ENCODE peak calls at places on chromosomes 2 and 18, in seven cellular contexts. F is anterior cingulate cortex; A is NCI-H1105 treated with DMSO at 0.1 percent for 48 hours; W is activated CD8-positive, alpha-beta memory T cell treated with anti-CD3 and anti-CD28 coated beads, Interleukin-2, amount 50 U/mL, for 4 hours; V is HCEC 1CT; K is fibroblast of lung; Z is SJSA1. N is an unnamed sample.

GRCh38 chr2:86048888-86049287 is 56.8 kb downstream of the POLR1A start:
- DNase-seq in F (no peak), A (no peak), W (no peak), V (no peak), K (peak), Z (no peak), N (no peak)

GRCh38 chr2:30122362-30122761 is 24.4 kb upstream of the YPEL5 start:
- DNase-seq in F (no peak), A (no peak), W (no peak), V (no peak), K (no peak), Z (no peak), N (no peak)

GRCh38 chr2:158002079-158002478 is 99.6 kb upstream of the UPP2 start:
- DNase-seq in F (no peak), A (no peak), W (no peak), V (no peak), K (no peak), Z (no peak), N (no peak)

GRCh38 chr18:45221363-45221762 is 393.9 kb upstream of the SLC14A2 start:
- DNase-seq in F (no peak), A (no peak), W (no peak), V (no peak), K (peak), Z (peak), N (no peak)

GRCh38 chr2:67641709-67642397 is 244.7 kb downstream of the ETAA1 start:
- DNase-seq in F (no peak), A (peak), W (no peak), V (no peak), K (peak), Z (no peak), N (no peak)

GRCh38 chr2:224841910-224842309 is 125.7 kb upstream of the CCDC195 start:
- DNase-seq in F (no peak), A (no peak), W (no peak), V (no peak), K (peak), Z (no peak), N (no peak)

GRCh38 chr2:50401772-50402653 is 629.9 kb downstream of the NRXN1 start:
- DNase-seq in F (peak), A (peak), W (no peak), V (peak), K (peak), Z (peak), N (peak)

GRCh38 chr2:64818650-64819032 is 164.9 kb upstream of the SERTAD2 start:
- DNase-seq in F (no peak), A (no peak), W (no peak), V (no peak), K (no peak), Z (no peak), N (no peak)

GRCh38 chr2:198657520-198658121 is 800.1 kb downstream of the SATB2 start:
- DNase-seq in F (no peak), A (peak), W (no peak), V (peak), K (peak), Z (no peak), N (no peak)

GRCh38 chr18:9328776-9329175 is 5.8 kb upstream of the TWSG1 start:
- DNase-seq in F (no peak), A (no peak), W (no peak), V (peak), K (no peak), Z (no peak), N (no peak)

GRCh38 chr2:86453838-86454237 is 12.7 kb downstream of the KDM3A start:
- DNase-seq in F (no peak), A (peak), W (no peak), V (no peak), K (peak), Z (no peak), N (no peak)

GRCh38 chr2:73856214-73856613 is 27.5 kb downstream of the STAMBP start:
- DNase-seq in F (no peak), A (no peak), W (no peak), V (peak), K (peak), Z (no peak), N (no peak)

GRCh38 chr2:38073211-38074005 is 2.5 kb downstream of the CYP1B1 start:
- DNase-seq in F (no peak), A (no peak), W (no peak), V (no peak), K (peak), Z (no peak), N (no peak)

GRCh38 chr2:187422277-187422676 is 25.8 kb downstream of the CALCRL start:
- DNase-seq in F (no peak), A (no peak), W (no peak), V (no peak), K (no peak), Z (no peak), N (no peak)

GRCh38 chr18:43322133-43322532 is 44.8 kb upstream of the SYT4 start:
- DNase-seq in F (no peak), A (no peak), W (no peak), V (no peak), K (no peak), Z (no peak), N (no peak)

GRCh38 chr18:79528846-79529245 is 133.1 kb downstream of the NFATC1 start:
- DNase-seq in F (peak), A (peak), W (peak), V (peak), K (peak), Z (peak), N (peak)

GRCh38 chr2:181036848-181037603 is 56.6 kb downstream of the UBE2E3 start:
- DNase-seq in F (no peak), A (no peak), W (no peak), V (peak), K (peak), Z (peak), N (no peak)

GRCh38 chr18:54359233-54359632 is 1.5 kb downstream of the C18orf54 start:
- DNase-seq in F (no peak), A (no peak), W (no peak), V (no peak), K (peak), Z (peak), N (no peak)

GRCh38 chr2:105576440-105577241 is 168.1 kb upstream of the NCK2 start:
- DNase-seq in F (no peak), A (peak), W (no peak), V (peak), K (peak), Z (peak), N (peak)

GRCh38 chr18:70418551-70419311 is 129.9 kb downstream of the SOCS6 start:
- DNase-seq in F (no peak), A (no peak), W (no peak), V (no peak), K (peak), Z (no peak), N (no peak)

GRCh38 chr2:216830346-216830745 is 29.5 kb downstream of the TNP1 start:
- DNase-seq in F (no peak), A (peak), W (no peak), V (no peak), K (no peak), Z (no peak), N (no peak)

GRCh38 chr2:196949116-196949515 is 22.6 kb upstream of the PGAP1 start:
- DNase-seq in F (no peak), A (no peak), W (no peak), V (no peak), K (no peak), Z (no peak), N (no peak)

GRCh38 chr18:33576999-33577687 is 876 bp upstream of the ASXL3 start:
- DNase-seq in F (no peak), A (no peak), W (no peak), V (no peak), K (no peak), Z (no peak), N (no peak)